ENCODE peak calls at places on chromosome 18, in eight cellular contexts. X, O, B, A, G, P, C and V are unnamed samples.
A peak's percentile ranks its signal among the peaks of the same experiment; 100 is the strongest.

GRCh38 chr18:79904357-79905147 is 46.9 kb downstream of the SLC66A2 start:
- DNase-seq in X (no peak), O (no peak), B (no peak), A (no peak), G (no peak), P (no peak), C (no peak), V (no peak)

GRCh38 chr18:13491138-13491537 is 235.2 kb downstream of the FAM210A start:
- DNase-seq in X (no peak), O (no peak), B (no peak), A (no peak), G (no peak), P (no peak), C (no peak), V (no peak)

GRCh38 chr18:650428-650858 is 7.0 kb upstream of the TYMS start:
- DNase-seq in X (no peak), O (no peak), B (peak; percentile 82), A (no peak), G (no peak), P (no peak), C (no peak), V (no peak)

GRCh38 chr18:47331641-47332040 is 80.2 kb upstream of the SKOR2 start:
- DNase-seq in X (no peak), O (no peak), B (no peak), A (no peak), G (no peak), P (no peak), C (no peak), V (no peak)

GRCh38 chr18:73945130-73945792 is 202.4 kb downstream of the FBXO15 start:
- DNase-seq in X (peak; percentile 72), O (no peak), B (no peak), A (no peak), G (no peak), P (no peak), C (no peak), V (no peak)

GRCh38 chr18:23143059-23143831 is 8.0 kb downstream of the CABLES1 start:
- DNase-seq in X (peak; percentile 42), O (no peak), B (peak; percentile 63), A (no peak), G (no peak), P (no peak), C (no peak), V (no peak)

GRCh38 chr18:29912351-29912750 is 1130.2 kb downstream of the DSC3 start:
- DNase-seq in X (no peak), O (no peak), B (no peak), A (no peak), G (no peak), P (no peak), C (no peak), V (no peak)

GRCh38 chr18:28176933-28177827 is at the start of gene CDH2:
- DNase-seq in X (peak; percentile 81), O (no peak), B (peak; percentile 10), A (peak; percentile 51), G (no peak), P (no peak), C (peak; percentile 78), V (no peak)

GRCh38 chr18:79519751-79520472 is 124.2 kb downstream of the NFATC1 start:
- DNase-seq in X (no peak), O (no peak), B (no peak), A (no peak), G (no peak), P (peak; percentile 59), C (peak; percentile 63), V (peak; percentile 20)

GRCh38 chr18:10660485-10660884 is 134.7 kb downstream of the NAPG start:
- DNase-seq in X (no peak), O (no peak), B (no peak), A (no peak), G (no peak), P (no peak), C (peak; percentile 87), V (no peak)

GRCh38 chr18:28132084-28132483 is 44.8 kb downstream of the CDH2 start:
- DNase-seq in X (no peak), O (no peak), B (no peak), A (no peak), G (no peak), P (no peak), C (no peak), V (no peak)

GRCh38 chr18:31643003-31643402 is 41.4 kb downstream of the B4GALT6 start:
- DNase-seq in X (no peak), O (no peak), B (no peak), A (no peak), G (no peak), P (no peak), C (no peak), V (no peak)

GRCh38 chr18:73544032-73544431 is 603.6 kb downstream of the FBXO15 start:
- DNase-seq in X (no peak), O (no peak), B (no peak), A (no peak), G (no peak), P (no peak), C (no peak), V (no peak)

GRCh38 chr18:49651033-49651432 is 89.2 kb downstream of the LIPG start:
- DNase-seq in X (no peak), O (no peak), B (no peak), A (peak; percentile 11), G (no peak), P (no peak), C (no peak), V (no peak)

GRCh38 chr18:31490387-31490786 is 7.6 kb upstream of the DSG2 start:
- DNase-seq in X (peak; percentile 76), O (no peak), B (no peak), A (no peak), G (no peak), P (no peak), C (no peak), V (no peak)

GRCh38 chr18:500556-501405 is at the start of gene COLEC12:
- DNase-seq in X (no peak), O (no peak), B (no peak), A (no peak), G (no peak), P (no peak), C (no peak), V (no peak)

GRCh38 chr18:55351220-55351619 is 236.8 kb downstream of the TCF4 start:
- DNase-seq in X (no peak), O (no peak), B (no peak), A (no peak), G (no peak), P (no peak), C (no peak), V (no peak)

GRCh38 chr18:25067291-25068050 is 284.5 kb downstream of the ZNF521 start:
- DNase-seq in X (no peak), O (no peak), B (no peak), A (no peak), G (no peak), P (no peak), C (no peak), V (no peak)

GRCh38 chr18:5546660-5547059 is 2.9 kb upstream of the EPB41L3 start:
- DNase-seq in X (peak; percentile 48), O (no peak), B (peak; percentile 64), A (no peak), G (no peak), P (peak; percentile 16), C (no peak), V (no peak)

GRCh38 chr18:26190506-26190905 is 35.7 kb upstream of the TAF4B start:
- DNase-seq in X (peak; percentile 6), O (no peak), B (peak; percentile 9), A (no peak), G (no peak), P (peak; percentile 51), C (no peak), V (peak; percentile 37)

GRCh38 chr18:55110436-55110835 is 151.2 kb upstream of the CCDC68 start:
- DNase-seq in X (peak; percentile 69), O (no peak), B (peak; percentile 2), A (no peak), G (no peak), P (no peak), C (no peak), V (no peak)

GRCh38 chr18:48680871-48681270 is 142.0 kb downstream of the CTIF start:
- DNase-seq in X (no peak), O (no peak), B (no peak), A (no peak), G (no peak), P (no peak), C (peak; percentile 88), V (no peak)

GRCh38 chr18:12317664-12318333 is 9.8 kb downstream of the TUBB6 start:
- DNase-seq in X (peak; percentile 24), O (no peak), B (peak; percentile 63), A (no peak), G (no peak), P (no peak), C (no peak), V (no peak)

GRCh38 chr18:11994708-11995444 is 13.6 kb downstream of the IMPA2 start:
- DNase-seq in X (no peak), O (no peak), B (peak; percentile 14), A (peak; percentile 54), G (no peak), P (no peak), C (peak; percentile 83), V (no peak)